ENCODE peak calls at places on chromosomes 11 and 22, in ten cellular contexts. U is body of pancreas; S is endothelial cell; X is AG10803; L is CD4-positive, alpha-beta T cell; A is sigmoid colon; E is GM10248; T is colonic mucosa; D is tibial nerve; R is A549. I is an unnamed sample.

GRCh38 chr11:10409207-10409661 is 45.8 kb upstream of the AMPD3 start:
- DNase-seq in S (no peak), X (no peak), D (no peak), U (no peak), L (no peak), A (no peak), E (no peak), T (no peak), R (no peak), I (no peak)

GRCh38 chr11:118380571-118380970 is 20.8 kb upstream of the ATP5MG start:
- DNase-seq in A (no peak), D (no peak), X (no peak), T (no peak), U (no peak), S (no peak), R (no peak), E (no peak), L (no peak), I (no peak)

GRCh38 chr11:75986966-75987365 is 172.0 kb downstream of the UVRAG start:
- DNase-seq in D (no peak), X (no peak), A (no peak), R (no peak), S (no peak), U (no peak), T (no peak), E (no peak), L (no peak), I (no peak)

GRCh38 chr11:106424111-106424510 is 346.6 kb downstream of the AASDHPPT start:
- DNase-seq in D (no peak), A (no peak), R (no peak), E (no peak), X (peak), U (no peak), S (no peak), L (no peak), T (no peak), I (no peak)

GRCh38 chr22:32796865-32797573 is 4.5 kb upstream of the TIMP3 start:
- DNase-seq in S (peak), R (peak), D (peak), A (peak), L (peak), E (peak), U (peak), T (peak), X (peak), I (no peak)

GRCh38 chr11:35525501-35526175 is at the start of gene PAMR1:
- DNase-seq in X (peak), A (peak), R (no peak), E (peak), L (no peak), D (peak), U (peak), S (peak), T (peak), I (no peak)

GRCh38 chr11:69233761-69234136 is 60.2 kb upstream of the MYEOV start:
- DNase-seq in E (no peak), X (no peak), S (no peak), D (no peak), R (no peak), U (peak), L (no peak), T (peak), A (peak), I (no peak)

GRCh38 chr22:45818130-45819085 is 146.8 kb downstream of the ATXN10 start:
- DNase-seq in A (no peak), E (no peak), R (no peak), S (no peak), X (no peak), U (no peak), D (no peak), T (no peak), L (no peak), I (no peak)

GRCh38 chr11:98531576-98531975 is 489.2 kb upstream of the CNTN5 start:
- DNase-seq in D (no peak), R (no peak), U (no peak), E (no peak), A (no peak), X (no peak), L (no peak), T (no peak), S (no peak), I (no peak)

GRCh38 chr11:97745515-97746050 is 1275.2 kb upstream of the CNTN5 start:
- DNase-seq in L (no peak), X (no peak), R (no peak), T (no peak), A (no peak), E (no peak), D (no peak), S (no peak), U (no peak), I (no peak)

GRCh38 chr11:114318361-114318760 is 22.2 kb downstream of the NNMT start:
- DNase-seq in D (no peak), X (no peak), A (no peak), T (no peak), E (no peak), R (no peak), U (no peak), S (no peak), L (no peak), I (no peak)

DNA sequence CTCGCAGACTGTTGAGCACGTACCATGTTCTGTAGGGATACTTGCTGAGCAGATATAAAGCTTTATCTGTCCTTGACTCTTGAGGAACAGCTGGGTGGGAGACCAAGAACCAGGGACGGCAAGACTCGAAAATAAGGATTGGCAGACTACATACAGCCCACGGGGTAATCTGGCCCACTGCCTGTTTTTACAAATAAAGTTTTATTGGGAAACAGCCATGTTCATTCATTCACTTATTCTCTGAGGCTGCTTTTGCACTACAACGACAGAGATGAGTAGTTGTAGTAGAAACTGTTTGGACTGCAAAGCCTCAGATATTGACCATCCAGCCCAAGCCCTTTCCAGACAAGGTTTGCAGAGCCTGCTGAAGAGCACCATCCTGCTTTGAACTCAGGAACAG is 20.3 kb upstream of the RBM4B start:
- DNase-seq in T (no peak), D (no peak), A (no peak), E (no peak), X (no peak), U (no peak), L (no peak), S (no peak), R (no peak), I (no peak)
- TF ChIP-seq CTCF in T (no peak), D (no peak), A (no peak), E (no peak), X (no peak), U (no peak), L (no peak), S (no peak), R (no peak), I (no peak)

DNA sequence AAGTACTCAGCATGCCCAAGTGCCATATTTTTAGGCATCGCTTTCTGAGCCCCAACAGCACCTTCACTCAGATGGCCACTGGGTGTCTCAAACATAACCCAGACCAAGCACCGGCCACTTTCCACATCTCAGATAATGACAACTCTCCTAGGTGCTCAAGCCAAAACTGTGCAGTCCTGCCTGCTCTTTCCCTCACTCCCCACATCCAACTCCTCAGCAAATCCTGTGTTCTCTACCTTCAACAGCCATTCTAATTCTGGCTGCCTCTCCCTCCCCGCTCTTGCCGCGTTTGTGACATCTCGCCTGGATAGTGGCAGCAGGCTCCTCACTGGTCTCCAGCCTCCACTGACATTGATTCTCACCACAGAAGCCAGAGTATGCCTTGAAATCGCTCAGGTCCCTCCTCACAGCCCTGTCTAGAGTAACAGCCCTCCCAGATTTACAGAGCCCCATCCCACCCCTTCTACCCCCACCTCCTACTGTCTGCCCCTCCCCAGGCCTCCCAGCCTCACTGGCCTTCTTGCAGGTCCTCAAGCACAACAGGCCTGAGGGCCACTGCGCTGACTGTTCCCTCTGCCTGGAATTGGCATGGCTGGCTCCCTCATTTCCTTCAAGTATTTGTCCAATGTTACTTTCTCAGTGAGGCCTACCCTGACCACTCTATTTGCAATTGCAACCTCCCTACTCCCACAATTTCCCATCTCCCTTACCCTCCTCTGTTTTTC is 1.3 kb upstream of the PHETA2 start:
- DNase-seq in U (no peak), X (no peak), S (no peak), E (no peak), T (no peak), L (no peak), D (no peak), A (no peak), R (no peak), I (no peak)
- TF ChIP-seq CTCF in U (no peak), X (no peak), S (no peak), E (no peak), T (no peak), L (no peak), D (no peak), A (no peak), R (no peak), I (no peak)

DNA sequence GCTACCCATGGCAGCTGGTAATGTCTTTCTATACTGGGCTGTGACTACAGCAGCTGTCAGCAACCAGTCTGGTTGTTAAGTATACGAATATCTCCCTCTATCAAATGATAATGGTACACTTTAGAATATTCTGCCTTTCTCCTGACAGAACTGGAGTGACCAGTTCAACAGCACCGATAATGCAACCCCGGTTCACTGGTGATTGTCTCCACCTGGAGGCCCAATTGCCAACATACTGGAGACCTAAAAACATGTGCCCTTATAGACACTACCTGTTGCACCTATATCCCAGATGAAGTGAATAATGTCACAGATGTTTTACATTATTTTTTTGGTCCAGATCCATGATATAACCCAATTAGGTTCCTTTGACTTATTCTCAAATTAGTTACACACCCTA is 21.1 kb downstream of the OR5P2 start:
- DNase-seq in A (no peak), D (no peak), X (no peak), T (no peak), R (no peak), S (no peak), L (no peak), E (no peak), U (no peak), I (no peak)
- TF ChIP-seq CTCF in A (no peak), D (no peak), X (no peak), T (no peak), R (no peak), S (no peak), L (no peak), E (no peak), U (no peak), I (no peak)

GRCh38 chr22:27111796-27112195 is 454.4 kb downstream of the MIAT start:
- DNase-seq in S (no peak), E (no peak), D (no peak), R (no peak), X (no peak), U (no peak), A (no peak), T (no peak), L (no peak), I (no peak)

GRCh38 chr22:27112273-27112672 is 454.9 kb downstream of the MIAT start:
- DNase-seq in A (no peak), L (no peak), T (no peak), R (no peak), D (no peak), S (no peak), E (no peak), U (no peak), X (no peak), I (no peak)

GRCh38 chr22:27114186-27114585 is 456.8 kb downstream of the MIAT start:
- DNase-seq in E (no peak), A (no peak), X (no peak), L (no peak), R (no peak), T (no peak), D (no peak), U (no peak), S (no peak), I (no peak)

GRCh38 chr22:27115410-27115809 is 458.0 kb downstream of the MIAT start:
- DNase-seq in X (no peak), A (no peak), R (no peak), E (no peak), U (no peak), L (no peak), S (no peak), T (no peak), D (no peak), I (no peak)

GRCh38 chr22:27113211-27114030 is 456.0 kb downstream of the MIAT start:
- DNase-seq in S (no peak), X (peak), E (no peak), L (no peak), R (peak), U (peak), T (peak), A (peak), D (peak), I (no peak)
- TF ChIP-seq CTCF in S (no peak), X (peak), E (no peak), L (no peak), R (no peak), U (no peak), T (no peak), A (no peak), D (no peak), I (no peak)

GRCh38 chr22:22030493-22031182 is 48.1 kb upstream of the TOP3B start:
- DNase-seq in T (no peak), S (no peak), A (no peak), L (no peak), E (peak), R (peak), U (no peak), D (no peak), X (no peak), I (peak)
- TF ChIP-seq CTCF in T (no peak), S (no peak), A (no peak), L (no peak), E (peak), R (no peak), U (no peak), D (peak), X (no peak), I (no peak)

GRCh38 chr22:38861170-38861874 is 10.7 kb downstream of the CBX6 start:
- DNase-seq in S (no peak), A (peak), L (no peak), D (no peak), X (no peak), T (no peak), R (no peak), E (no peak), U (no peak), I (no peak)
- TF ChIP-seq CTCF in S (no peak), A (no peak), L (no peak), D (no peak), X (peak), T (no peak), R (no peak), E (no peak), U (no peak), I (no peak)

DNA sequence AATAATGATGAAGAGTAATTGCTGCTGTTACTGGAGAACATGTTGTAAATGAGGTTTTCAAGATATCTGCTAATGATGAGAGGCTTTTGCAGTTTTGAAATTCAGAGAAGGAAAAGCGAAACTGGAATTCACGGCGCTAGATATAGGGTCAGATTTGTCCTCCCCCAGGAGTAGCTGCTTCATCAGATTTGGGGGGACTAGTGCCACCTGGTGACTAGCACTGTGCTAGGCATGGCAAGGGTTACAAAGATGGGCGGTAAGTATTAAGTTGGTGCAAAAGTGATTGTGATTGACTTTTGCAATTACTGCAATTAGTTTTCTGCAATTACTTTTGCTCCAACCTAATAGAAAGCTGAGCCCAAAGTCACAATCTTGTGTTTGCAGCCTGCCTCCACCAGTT is 879.9 kb upstream of the TENM4 start:
- DNase-seq in R (no peak), T (no peak), X (no peak), D (no peak), E (no peak), S (no peak), A (no peak), U (no peak), L (no peak), I (no peak)
- TF ChIP-seq CTCF in R (no peak), T (no peak), X (peak), D (no peak), E (no peak), S (no peak), A (no peak), U (no peak), L (no peak), I (no peak)